ENCODE peak calls at places on chromosomes 1 and 21, in eight cellular contexts. S is hepatic stellate cell; X is stimulated activated CD4-positive, alpha-beta T cell treated with anti-CD3 and anti-CD28 coated beads, Interleukin-15, amount 100 ng/mL, for 1 hour; A is T-helper 1 cell; Y is type B pancreatic cell; D is kidney epithelial cell; J is iPS-NIHi11; F is foreskin fibroblast. K is an unnamed sample.
A peak's percentile ranks its signal among the peaks of the same experiment; 100 is the strongest.

GRCh38 chr1:8396912-8397406 is 79.0 kb downstream of the SLC45A1 start:
- DNase-seq in S (peak; percentile 80), X (no peak), A (no peak), Y (no peak), D (peak; percentile 92), J (no peak), F (peak; percentile 96), K (peak; percentile 97)

GRCh38 chr1:119040489-119040888 is 52.3 kb upstream of the TBX15 start:
- DNase-seq in S (no peak), X (no peak), A (no peak), Y (no peak), D (no peak), J (no peak), F (no peak), K (peak; percentile 34)

GRCh38 chr1:112807117-112807516 is 92.0 kb upstream of the PPM1J start:
- DNase-seq in S (no peak), X (no peak), A (no peak), Y (no peak), D (no peak), J (no peak), F (no peak), K (no peak)

GRCh38 chr21:28884481-28884880 is 108.2 kb downstream of the LTN1 start:
- DNase-seq in S (no peak), X (no peak), A (no peak), Y (no peak), D (no peak), J (no peak), F (peak; percentile 24), K (no peak)

GRCh38 chr1:235295902-235296350 is 32.1 kb downstream of the ARID4B start:
- DNase-seq in S (no peak), X (no peak), A (no peak), Y (no peak), D (peak; percentile 16), J (peak; percentile 31), F (peak; percentile 32), K (peak; percentile 7)

GRCh38 chr1:212727386-212728181 is 27.9 kb upstream of the BATF3 start:
- DNase-seq in S (peak; percentile 10), X (no peak), A (no peak), Y (no peak), D (no peak), J (no peak), F (no peak), K (no peak)

GRCh38 chr21:35428489-35428888 is 379.4 kb upstream of the RUNX1 start:
- DNase-seq in S (peak; percentile 8), X (peak; percentile 12), A (peak; percentile 15), Y (no peak), D (no peak), J (peak; percentile 9), F (peak; percentile 21), K (no peak)

GRCh38 chr1:7768583-7768982 is 2.5 kb upstream of the VAMP3 start:
- DNase-seq in S (no peak), X (no peak), A (no peak), Y (no peak), D (no peak), J (no peak), F (no peak), K (no peak)

GRCh38 chr1:245166471-245166885 is 11.7 kb downstream of the KIF26B start:
- DNase-seq in S (peak; percentile 75), X (no peak), A (no peak), Y (no peak), D (no peak), J (no peak), F (peak; percentile 42), K (no peak)

GRCh38 chr1:208997726-208998312 is 585.7 kb upstream of the CAMK1G start:
- DNase-seq in S (no peak), X (no peak), A (no peak), Y (no peak), D (no peak), J (peak; percentile 17), F (peak; percentile 62), K (no peak)

GRCh38 chr1:186617860-186618780 is 62.1 kb downstream of the PTGS2 start:
- DNase-seq in S (no peak), X (no peak), A (no peak), Y (no peak), D (no peak), J (no peak), F (peak; percentile 77), K (no peak)

GRCh38 chr1:214076004-214076320 is 88.2 kb downstream of the PROX1 start:
- DNase-seq in S (no peak), X (no peak), A (no peak), Y (no peak), D (no peak), J (no peak), F (no peak), K (no peak)

GRCh38 chr1:1602321-1602931 is 2.5 kb upstream of the FNDC10 start:
- DNase-seq in S (no peak), X (no peak), A (no peak), Y (no peak), D (no peak), J (no peak), F (no peak), K (no peak)

GRCh38 chr1:44289530-44289929 is 65.5 kb downstream of the ERI3 start:
- DNase-seq in S (no peak), X (no peak), A (no peak), Y (no peak), D (no peak), J (peak; percentile 15), F (no peak), K (no peak)

GRCh38 chr1:64515427-64515826 is 45.5 kb downstream of the CACHD1 start:
- DNase-seq in S (no peak), X (no peak), A (no peak), Y (no peak), D (no peak), J (no peak), F (peak; percentile 88), K (no peak)

GRCh38 chr21:38796426-38796825 is 9.3 kb upstream of the ETS2 start:
- DNase-seq in S (no peak), X (no peak), A (no peak), Y (no peak), D (no peak), J (no peak), F (peak; percentile 38), K (no peak)

GRCh38 chr1:174954686-174955669 is 44.8 kb upstream of the CACYBP start:
- DNase-seq in S (no peak), X (no peak), A (no peak), Y (no peak), D (no peak), J (no peak), F (no peak), K (no peak)

GRCh38 chr1:110150330-110151174 is at the start of gene SLC6A17:
- DNase-seq in S (peak; percentile 69), X (no peak), A (no peak), Y (no peak), D (no peak), J (peak; percentile 81), F (peak; percentile 83), K (peak; percentile 12)

GRCh38 chr1:59690531-59690930 is 124.2 kb upstream of the HOOK1 start:
- DNase-seq in S (no peak), X (no peak), A (no peak), Y (no peak), D (no peak), J (no peak), F (no peak), K (no peak)

GRCh38 chr1:23188434-23188884 is 19.8 kb upstream of the LUZP1 start:
- DNase-seq in S (no peak), X (no peak), A (no peak), Y (no peak), D (no peak), J (no peak), F (no peak), K (no peak)

GRCh38 chr1:25534389-25534788 is 9.0 kb upstream of the LDLRAP1 start:
- DNase-seq in S (no peak), X (no peak), A (no peak), Y (no peak), D (no peak), J (no peak), F (no peak), K (no peak)

GRCh38 chr1:89812992-89813391 is 7.8 kb upstream of the LRRC8D start:
- DNase-seq in S (no peak), X (no peak), A (no peak), Y (no peak), D (no peak), J (no peak), F (peak; percentile 46), K (no peak)

GRCh38 chr1:34843392-34844251 is 15.9 kb downstream of the SMIM12 start:
- DNase-seq in S (no peak), X (no peak), A (no peak), Y (no peak), D (no peak), J (no peak), F (no peak), K (no peak)

GRCh38 chr1:232578681-232579195 is 51.2 kb downstream of the SIPA1L2 start:
- DNase-seq in S (no peak), X (no peak), A (no peak), Y (no peak), D (no peak), J (no peak), F (no peak), K (no peak)

GRCh38 chr1:60298290-60298689 is 224.7 kb upstream of the C1orf87 start:
- DNase-seq in S (no peak), X (no peak), A (no peak), Y (no peak), D (no peak), J (no peak), F (no peak), K (peak; percentile 78)

GRCh38 chr21:43812139-43812821 is 22.9 kb downstream of the RRP1 start:
- DNase-seq in S (peak; percentile 83), X (no peak), A (no peak), Y (no peak), D (no peak), J (no peak), F (no peak), K (peak; percentile 79)

GRCh38 chr1:199269241-199269640 is 630.4 kb downstream of the PTPRC start:
- DNase-seq in S (no peak), X (no peak), A (no peak), Y (no peak), D (no peak), J (no peak), F (no peak), K (no peak)